ENCODE peak calls at places on chromosomes 13 and 19, in six cellular contexts. C, H, Y, A, E and J are unnamed samples.

GRCh38 chr19:49591731-49592485 is 926 bp downstream of the PRR12 start:
- DNase-seq in C (peak), Y (peak), H (no peak), E (peak), A (peak), J (no peak)

GRCh38 chr19:16143399-16144215 is at the start of gene HSH2D:
- DNase-seq in E (no peak), A (peak), Y (no peak), C (peak), H (no peak), J (no peak)

GRCh38 chr19:6696239-6696820 is 24.1 kb downstream of the C3 start:
- DNase-seq in H (no peak), A (no peak), C (no peak), Y (no peak), E (no peak), J (no peak)

GRCh38 chr19:48793271-48793670 is 17.6 kb downstream of the BCAT2 start:
- DNase-seq in C (no peak), E (no peak), A (no peak), Y (no peak), H (no peak), J (no peak)

GRCh38 chr13:74061939-74062595 is 72.1 kb downstream of the KLF12 start:
- DNase-seq in Y (no peak), H (no peak), A (no peak), E (peak), C (no peak), J (no peak)

GRCh38 chr19:54154603-54155345 is 4.7 kb downstream of the LENG1 start:
- DNase-seq in A (no peak), Y (no peak), H (no peak), E (peak), C (no peak), J (no peak)

GRCh38 chr13:28129911-28130693 is 8.2 kb upstream of the PAN3 start:
- DNase-seq in Y (no peak), H (no peak), C (no peak), A (no peak), E (no peak), J (no peak)

GRCh38 chr13:34046457-34046856 is 228.5 kb downstream of the RFC3 start:
- DNase-seq in C (no peak), A (no peak), E (peak), H (no peak), Y (no peak), J (no peak)

GRCh38 chr13:50170447-50171037 is 155.3 kb downstream of the KCNRG start:
- DNase-seq in A (no peak), Y (no peak), C (no peak), H (no peak), E (no peak), J (no peak)
- TF ChIP-seq CTCF in A (peak), Y (no peak), C (no peak), H (peak), E (no peak), J (no peak)

GRCh38 chr19:4347521-4347920 is 4.2 kb downstream of the MPND start:
- DNase-seq in C (no peak), Y (no peak), A (no peak), H (no peak), E (no peak), J (no peak)

GRCh38 chr19:4345656-4346383 is 2.5 kb downstream of the MPND start:
- DNase-seq in A (peak), E (no peak), H (no peak), Y (no peak), C (no peak), J (no peak)

GRCh38 chr19:4342421-4343055 is 824 bp upstream of the MPND start:
- DNase-seq in Y (peak), C (peak), E (peak), A (peak), H (peak), J (peak)

GRCh38 chr19:4343845-4344713 is 717 bp downstream of the MPND start:
- DNase-seq in C (peak), H (no peak), Y (no peak), A (peak), E (no peak), J (no peak)

GRCh38 chr19:4343056-4343844 is at the start of gene MPND:
- DNase-seq in C (peak), E (peak), A (peak), H (peak), Y (peak), J (peak)
- TF ChIP-seq CTCF in C (no peak), E (peak), A (peak), H (peak), Y (peak), J (no peak)

GRCh38 chr19:45885556-45886426 is at the start of gene IRF2BP1:
- DNase-seq in Y (peak), C (peak), A (peak), H (peak), E (peak), J (peak)
- TF ChIP-seq CTCF in Y (peak), C (no peak), A (no peak), H (no peak), E (no peak), J (no peak)

DNA sequence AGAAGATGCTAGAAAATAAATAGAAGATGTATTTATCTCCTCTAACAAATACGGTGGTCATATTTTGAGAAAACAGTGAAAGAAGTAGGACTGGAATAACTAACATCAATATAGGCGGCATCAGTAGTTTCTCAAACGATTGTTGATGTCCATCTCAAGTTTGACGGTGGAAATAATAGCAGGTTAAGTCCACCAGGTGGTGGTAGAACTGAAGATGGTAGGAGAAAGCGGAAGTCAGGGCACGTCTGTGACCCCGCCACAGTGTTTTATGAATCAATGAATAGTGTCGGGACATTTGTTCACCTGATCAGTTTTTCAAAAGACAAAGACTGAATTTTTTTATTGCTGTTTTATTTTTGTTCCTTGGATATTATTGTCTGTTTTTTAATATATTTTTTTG is 706.4 kb upstream of the SLC10A2 start:
- DNase-seq in C (no peak), Y (peak), E (no peak), A (no peak), H (no peak), J (no peak)
- TF ChIP-seq CTCF in C (no peak), Y (no peak), E (no peak), A (no peak), H (peak), J (no peak)

GRCh38 chr19:50710612-50711011 is 9.0 kb downstream of the SHANK1 start:
- DNase-seq in E (no peak), Y (no peak), A (no peak), H (no peak), C (no peak), J (no peak)

GRCh38 chr19:50711805-50712204 is 7.8 kb downstream of the SHANK1 start:
- DNase-seq in C (no peak), Y (no peak), E (no peak), H (no peak), A (no peak), J (no peak)

GRCh38 chr19:50711196-50711595 is 8.4 kb downstream of the SHANK1 start:
- DNase-seq in C (no peak), Y (no peak), A (no peak), H (no peak), E (no peak), J (no peak)

GRCh38 chr19:50708179-50708879 is 11.3 kb downstream of the SHANK1 start:
- DNase-seq in C (no peak), H (no peak), Y (no peak), A (no peak), E (no peak), J (no peak)

DNA sequence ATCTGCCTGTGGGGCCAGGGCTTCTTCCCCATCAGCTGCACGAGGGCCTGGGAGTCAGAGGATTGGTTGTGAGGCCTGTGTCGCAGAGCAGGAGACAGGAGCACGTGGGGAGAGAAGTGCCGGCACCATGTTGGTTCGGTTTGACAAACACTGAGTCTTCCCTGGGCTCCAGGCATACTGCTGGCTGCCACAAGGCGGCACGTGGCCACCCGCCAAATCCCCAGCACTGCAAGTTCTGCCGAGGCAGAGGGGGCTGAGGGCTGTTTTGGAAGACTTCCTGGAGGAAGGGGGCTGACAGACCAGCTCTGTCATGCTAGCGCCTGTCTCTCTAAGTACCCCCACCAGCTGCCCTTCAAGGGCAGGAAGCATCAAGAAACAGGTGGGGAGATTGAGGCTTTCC is 9.5 kb downstream of the SHANK1 start:
- DNase-seq in A (no peak), E (no peak), C (no peak), H (no peak), Y (no peak), J (no peak)
- TF ChIP-seq CTCF in A (no peak), E (no peak), C (no peak), H (no peak), Y (peak), J (no peak)